ENCODE peak calls at places on chromosomes 1 and 21, in five cellular contexts. Y is AG04449, W is kidney epithelial cell, O is AG04450, U is prostate gland. V is an unnamed sample.

GRCh38 chr1:205610036-205610435 is 21.8 kb downstream of the ELK4 start:
- DNase-seq in Y (no peak), W (no peak), O (no peak), U (no peak), V (no peak)

GRCh38 chr1:32454726-32455125 is 10.1 kb upstream of the ZBTB8B start:
- DNase-seq in Y (no peak), W (no peak), O (no peak), U (peak), V (no peak)

GRCh38 chr1:226455843-226456242 is 48.0 kb upstream of the PARP1 start:
- DNase-seq in Y (no peak), W (no peak), O (no peak), U (no peak), V (no peak)

GRCh38 chr1:38891753-38892152 is 10.4 kb upstream of the GJA9 start:
- DNase-seq in Y (no peak), W (no peak), O (no peak), U (no peak), V (no peak)

GRCh38 chr1:67716800-67717199 is 31.8 kb downstream of the GADD45A start:
- DNase-seq in Y (no peak), W (no peak), O (no peak), U (peak), V (no peak)

GRCh38 chr1:43936470-43937151 is 3.0 kb downstream of the ARTN start:
- DNase-seq in Y (no peak), W (no peak), O (no peak), U (no peak), V (no peak)

GRCh38 chr1:32321712-32322291 is 14.2 kb downstream of the MARCKSL1 start:
- DNase-seq in Y (no peak), W (no peak), O (no peak), U (no peak), V (no peak)

GRCh38 chr1:83882906-83883305 is 116.0 kb downstream of the TTLL7 start:
- DNase-seq in Y (no peak), W (no peak), O (no peak), U (no peak), V (no peak)

GRCh38 chr1:21174230-21174629 is 2.5 kb downstream of the EIF4G3 start:
- DNase-seq in Y (no peak), W (no peak), O (no peak), U (no peak), V (no peak)

GRCh38 chr1:55138740-55139283 is 76.4 kb downstream of the USP24 start:
- DNase-seq in Y (no peak), W (no peak), O (no peak), U (no peak), V (no peak)

GRCh38 chr1:41783189-41783639 is 135.5 kb downstream of the HIVEP3 start:
- DNase-seq in Y (peak), W (peak), O (peak), U (peak), V (no peak)

GRCh38 chr21:41717573-41718330 is 49.1 kb downstream of the RIPK4 start:
- DNase-seq in Y (no peak), W (no peak), O (no peak), U (no peak), V (no peak)